ENCODE peak calls at places on chromosomes 13 and 19, in seven cellular contexts. Y is HCT116, E is sigmoid colon, X is GM23338, D is breast epithelium, I is K562, P is SK-N-SH. B is an unnamed sample.

GRCh38 chr13:111184685-111185401 is 69.7 kb downstream of the ARHGEF7 start:
- DNase-seq in D (no peak), E (no peak), P (no peak), I (no peak), X (no peak), Y (no peak), B (no peak)

GRCh38 chr13:93420206-93420605 is 193.6 kb downstream of the GPC6 start:
- DNase-seq in Y (no peak), D (no peak), P (no peak), I (no peak), E (no peak), X (no peak), B (no peak)

GRCh38 chr19:34969721-34970120 is 5.7 kb upstream of the ZNF792 start:
- DNase-seq in I (no peak), P (no peak), Y (no peak), D (peak), E (no peak), X (no peak), B (no peak)

GRCh38 chr13:26495749-26496148 is 61.7 kb upstream of the WASF3 start:
- DNase-seq in I (no peak), X (no peak), E (peak), D (no peak), Y (no peak), P (no peak), B (no peak)

GRCh38 chr13:67726979-67727378 is 496.8 kb upstream of the PCDH9 start:
- DNase-seq in D (no peak), P (no peak), I (no peak), Y (no peak), E (no peak), X (no peak), B (no peak)

GRCh38 chr19:19860756-19861390 is 4.8 kb upstream of the ZNF253 start:
- DNase-seq in D (peak), Y (no peak), P (peak), X (peak), I (peak), E (no peak), B (no peak)

GRCh38 chr13:113125506-113126264 is 3.1 kb downstream of the F10 start:
- DNase-seq in E (no peak), I (no peak), D (no peak), Y (no peak), X (no peak), P (no peak), B (no peak)

GRCh38 chr13:36516225-36516624 is 83.9 kb downstream of the CCNA1 start:
- DNase-seq in D (no peak), I (no peak), E (no peak), Y (no peak), P (no peak), X (no peak), B (no peak)

GRCh38 chr19:45130888-45131615 is 29.7 kb downstream of the NKPD1 start:
- DNase-seq in I (no peak), Y (peak), P (no peak), D (no peak), E (no peak), X (no peak), B (no peak)

GRCh38 chr13:113211774-113212173 is 2.4 kb downstream of the CUL4A start:
- DNase-seq in E (no peak), X (peak), P (no peak), D (no peak), Y (no peak), I (no peak), B (no peak)

GRCh38 chr13:34533941-34534340 is 408.1 kb upstream of the NBEA start:
- DNase-seq in X (no peak), D (no peak), Y (no peak), E (no peak), I (no peak), P (no peak), B (no peak)

GRCh38 chr19:14183741-14184395 is 22.1 kb downstream of the ADGRL1 start:
- DNase-seq in D (no peak), E (no peak), P (peak), I (peak), Y (no peak), X (no peak), B (no peak)

GRCh38 chr19:32181356-32181920 is 164.0 kb upstream of the ZNF507 start:
- DNase-seq in I (no peak), P (no peak), D (no peak), E (no peak), X (no peak), Y (no peak), B (no peak)

GRCh38 chr19:56266060-56266459 is 6.5 kb upstream of the EDDM13 start:
- DNase-seq in X (no peak), P (no peak), D (no peak), E (no peak), Y (no peak), I (no peak), B (no peak)

GRCh38 chr13:57787058-57787791 is 155.7 kb downstream of the PCDH17 start:
- DNase-seq in D (no peak), E (no peak), Y (no peak), I (no peak), X (peak), P (no peak), B (no peak)

GRCh38 chr19:17532116-17532515 is 20.7 kb downstream of the PGLS start:
- DNase-seq in D (no peak), Y (no peak), X (no peak), P (no peak), I (no peak), E (no peak), B (no peak)

GRCh38 chr13:44188257-44188656 is 185.4 kb upstream of the SERP2 start:
- DNase-seq in I (no peak), Y (peak), D (no peak), X (no peak), P (no peak), E (no peak), B (no peak)

GRCh38 chr19:30884146-30884812 is 465.0 kb downstream of the TSHZ3 start:
- DNase-seq in E (no peak), Y (no peak), X (peak), D (no peak), P (no peak), I (no peak), B (no peak)

GRCh38 chr19:57675881-57676280 is 5.9 kb upstream of the ZNF551 start:
- DNase-seq in E (no peak), Y (no peak), P (no peak), I (no peak), X (no peak), D (no peak), B (no peak)

GRCh38 chr13:99548448-99548847 is 47.2 kb downstream of the TM9SF2 start:
- DNase-seq in E (no peak), P (no peak), I (no peak), X (no peak), Y (no peak), D (no peak), B (no peak)

GRCh38 chr19:48632692-48633147 is 4.5 kb downstream of the DBP start:
- DNase-seq in E (no peak), I (no peak), X (no peak), Y (no peak), P (no peak), D (no peak), B (no peak)

GRCh38 chr13:24194447-24194846 is 33.9 kb downstream of the SPATA13 start:
- DNase-seq in Y (no peak), E (no peak), X (no peak), I (no peak), P (no peak), D (no peak), B (no peak)

GRCh38 chr13:24195626-24196025 is 35.1 kb downstream of the SPATA13 start:
- DNase-seq in P (no peak), D (no peak), E (no peak), X (no peak), Y (no peak), I (no peak), B (no peak)

GRCh38 chr13:24196593-24197197 is 36.2 kb downstream of the SPATA13 start:
- DNase-seq in X (no peak), D (no peak), E (no peak), Y (no peak), P (no peak), I (no peak), B (no peak)

GRCh38 chr13:24192036-24192810 is 31.7 kb downstream of the SPATA13 start:
- DNase-seq in D (no peak), E (no peak), P (no peak), X (peak), I (no peak), Y (no peak), B (no peak)

DNA sequence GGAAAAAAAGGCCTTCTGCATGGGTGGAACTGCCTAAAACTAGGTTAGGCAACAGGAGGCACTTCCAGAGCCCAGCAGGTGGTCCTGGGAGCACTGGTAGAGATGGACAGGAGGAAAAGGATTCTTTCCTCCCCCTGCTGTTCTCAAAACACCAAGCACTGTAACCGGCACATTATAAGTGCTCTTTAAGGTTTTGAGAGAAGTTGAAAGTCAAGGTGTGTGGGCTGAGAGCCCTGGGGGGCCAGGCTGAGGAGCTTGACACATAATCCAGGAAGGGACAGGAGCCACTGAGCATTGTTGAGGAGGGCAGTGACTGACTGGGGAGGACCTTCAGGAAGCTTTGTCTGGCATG is 32.3 kb downstream of the SPATA13 start:
- DNase-seq in X (no peak), I (no peak), E (no peak), P (no peak), Y (no peak), D (no peak), B (no peak)
- H3K27ac ChIP-seq in X (no peak), I (no peak), E (no peak), P (no peak), Y (no peak), D (no peak), B (no peak)

GRCh38 chr13:23642110-23642509 is 71.9 kb downstream of the TNFRSF19 start:
- DNase-seq in Y (no peak), P (no peak), E (no peak), D (no peak), I (no peak), X (no peak), B (no peak)
- TF ChIP-seq POLR2AphosphoS5 in Y (no peak), P (no peak), E (no peak), D (no peak), I (no peak), X (no peak), B (no peak)

GRCh38 chr19:1241417-1242095 is at the start of gene ATP5F1D:
- DNase-seq in P (peak), E (peak), X (peak), D (peak), I (peak), Y (no peak), B (no peak)

GRCh38 chr19:1239796-1240737 is 1.5 kb upstream of the ATP5F1D start:
- DNase-seq in I (peak), X (peak), P (peak), D (peak), Y (peak), E (peak), B (no peak)

GRCh38 chr19:1239420-1239795 is 1.6 kb upstream of the CBARP start:
- DNase-seq in X (no peak), Y (no peak), E (no peak), P (no peak), D (no peak), I (no peak), B (no peak)

GRCh38 chr19:1238373-1239303 is 833 bp upstream of the CBARP start:
- DNase-seq in X (no peak), P (no peak), D (no peak), E (no peak), Y (no peak), I (no peak), B (no peak)

DNA sequence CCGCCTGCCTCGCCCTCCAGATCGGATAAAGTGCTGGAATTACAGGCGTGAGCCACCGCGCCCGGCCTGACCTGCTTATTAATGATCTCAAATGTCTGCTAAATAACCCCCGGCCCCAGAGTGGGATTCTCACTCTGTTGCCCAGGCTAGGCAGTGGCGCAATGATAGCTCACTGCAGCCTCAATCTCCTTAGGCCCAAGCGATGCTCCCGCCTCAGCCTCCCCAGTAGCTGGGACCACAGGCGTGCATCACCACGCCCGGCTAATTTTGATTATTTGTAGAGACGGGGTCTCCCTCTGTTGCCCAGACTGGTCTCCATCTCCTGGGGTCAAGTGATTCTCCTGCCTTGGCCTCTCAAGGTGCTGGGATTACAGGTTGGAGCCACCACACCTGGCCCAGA is 626 bp upstream of the ATP5F1D start:
- DNase-seq in D (no peak), Y (no peak), E (peak), P (no peak), X (no peak), I (no peak), B (no peak)
- H3K27ac ChIP-seq in D (peak), Y (peak), E (peak), P (no peak), X (no peak), I (peak), B (peak)

DNA sequence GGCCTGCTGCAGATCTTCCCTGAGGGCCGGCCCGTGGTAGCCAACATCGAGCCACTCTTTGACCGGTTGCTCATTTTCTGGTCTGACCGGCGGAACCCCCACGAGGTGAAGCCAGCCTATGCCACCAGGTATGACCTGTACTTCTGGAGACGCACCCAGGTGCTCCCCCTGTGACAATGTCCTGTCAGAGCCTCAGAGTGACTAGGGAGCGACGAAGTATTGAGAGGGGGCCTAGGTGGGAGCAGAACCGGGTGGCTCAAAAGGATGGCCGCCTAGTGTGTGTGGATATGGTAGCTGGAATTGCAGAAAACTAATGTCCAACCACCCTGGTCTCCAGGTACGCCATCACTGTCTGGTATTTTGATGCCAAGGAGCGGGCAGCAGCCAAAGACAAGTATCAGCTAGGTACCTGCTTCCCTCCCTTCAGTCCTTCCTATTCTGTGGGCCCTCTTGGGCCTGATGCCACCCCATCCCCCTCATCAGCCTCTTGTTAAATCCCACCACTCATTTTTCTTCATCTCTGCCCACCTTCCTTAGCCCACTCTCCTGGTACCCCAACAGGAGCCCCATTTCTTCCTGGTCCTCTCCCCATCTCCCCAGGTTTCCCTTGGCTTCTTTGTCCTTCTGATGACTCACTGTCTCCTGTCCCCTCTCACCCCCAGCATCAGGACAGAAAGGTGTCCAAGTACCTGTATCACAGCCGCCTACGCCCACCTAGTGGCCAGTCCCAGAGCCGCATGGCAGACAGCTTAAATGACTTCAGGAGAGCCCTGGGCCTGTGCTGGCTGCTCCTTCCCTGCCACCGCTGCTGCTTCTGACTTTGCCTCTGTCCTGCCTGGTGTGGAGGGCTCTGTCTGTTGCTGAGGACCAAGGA is 8.4 kb downstream of the EGLN2 start:
- DNase-seq in Y (no peak), X (peak), I (peak), D (no peak), P (no peak), E (no peak), B (no peak)
- TF ChIP-seq POLR2AphosphoS5 in Y (peak), X (no peak), I (peak), D (no peak), P (no peak), E (no peak), B (no peak)

GRCh38 chr19:47231215-47232054 is 436 bp upstream of the BBC3 start:
- DNase-seq in X (peak), Y (no peak), D (peak), I (peak), E (peak), P (peak), B (no peak)
- H3K27ac ChIP-seq in X (peak), Y (peak), D (peak), I (peak), E (peak), P (peak), B (peak)

DNA sequence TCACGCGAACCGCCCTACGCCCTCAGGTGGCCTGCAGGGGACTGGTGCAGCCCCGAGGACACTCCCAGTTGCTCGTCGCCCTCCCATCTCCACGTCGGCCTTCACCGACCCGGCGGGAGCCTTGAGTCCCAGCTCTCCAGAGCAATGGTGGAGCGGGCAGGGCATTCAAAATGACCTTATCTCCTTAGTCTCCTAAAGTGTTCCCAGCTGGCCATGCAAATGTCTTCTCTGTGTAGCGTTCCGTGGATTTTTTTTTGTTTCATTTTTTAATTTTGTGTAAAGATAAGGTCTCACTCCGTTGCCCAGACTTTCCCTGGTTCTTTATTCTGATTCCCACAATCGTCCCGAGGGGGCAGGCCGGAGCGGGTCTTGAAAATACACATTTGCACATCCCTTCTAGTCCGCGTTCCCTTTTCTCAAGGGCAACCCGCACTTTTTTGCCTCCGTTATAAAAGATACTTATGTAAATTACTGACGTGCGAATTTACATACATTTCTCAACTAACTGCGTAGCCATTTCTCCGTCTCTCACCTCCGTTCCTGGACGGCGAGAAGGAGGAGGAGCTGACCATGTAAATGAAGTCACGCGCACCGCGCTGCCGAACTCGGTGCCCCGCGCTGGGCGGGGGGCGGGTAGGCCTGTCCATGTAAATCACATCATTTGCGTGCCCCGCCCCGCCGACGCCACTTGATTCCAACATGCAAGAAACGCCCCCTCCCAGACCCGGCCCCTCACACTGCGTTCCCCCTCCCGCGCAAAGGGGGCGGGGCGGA is 581 bp upstream of the EGLN2 start:
- DNase-seq in I (peak), P (peak), X (peak), E (peak), Y (peak), D (peak), B (peak)
- TF ChIP-seq POLR2AphosphoS5 in I (no peak), P (no peak), X (peak), E (peak), Y (no peak), D (peak), B (no peak)

DNA sequence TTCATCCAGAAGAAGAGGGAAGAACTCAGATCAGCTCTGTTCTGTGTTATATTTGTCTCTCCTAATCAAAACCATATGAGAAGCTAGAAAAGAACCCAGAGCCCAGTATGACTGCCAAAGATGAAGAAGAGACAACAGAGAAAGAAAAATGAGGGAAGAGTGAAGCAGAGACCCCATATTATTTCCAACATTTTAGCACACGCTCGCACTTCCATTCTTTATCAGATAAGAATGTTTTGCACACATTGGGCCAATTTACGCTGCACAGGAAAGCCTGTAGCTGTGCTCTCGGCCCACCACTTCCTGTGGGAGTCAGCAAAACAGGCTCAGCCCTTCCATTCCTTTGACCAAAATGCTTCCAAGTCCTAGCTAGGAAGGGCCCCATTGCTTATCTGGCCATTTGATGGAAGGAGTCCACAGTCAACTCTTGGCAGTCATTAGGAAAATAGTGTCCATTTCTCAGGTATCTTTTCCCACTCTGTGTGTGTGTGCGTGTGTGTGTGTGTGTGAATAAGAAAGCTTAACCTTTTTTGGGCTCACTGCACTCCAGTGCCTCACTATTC is 237.3 kb downstream of the COG6 start:
- DNase-seq in D (no peak), I (no peak), P (peak), E (no peak), X (no peak), Y (no peak), B (no peak)
- H3K27ac ChIP-seq in D (peak), I (no peak), P (peak), E (no peak), X (no peak), Y (no peak), B (no peak)

B was measured in Panc1.